ENCODE peak calls at places on chromosomes 2 and 18, in seven cellular contexts. Y, Q, I, A, Z, W and E are unnamed samples.
A peak's percentile ranks its signal among the peaks of the same experiment; 100 is the strongest.

GRCh38 chr2:23414876-23415275 is 29.9 kb downstream of the KLHL29 start:
- DNase-seq in A (no peak), W (no peak), Q (no peak), I (no peak), Y (no peak), Z (peak; percentile 32), E (no peak)

GRCh38 chr2:38601463-38602135 is 1.1 kb downstream of the HNRNPLL start:
- DNase-seq in I (no peak), Y (no peak), A (no peak), W (peak; percentile 37), Z (peak; percentile 56), Q (no peak), E (no peak)

GRCh38 chr2:41741951-41742563 is 305.8 kb upstream of the PKDCC start:
- DNase-seq in Q (no peak), I (no peak), W (no peak), Y (no peak), Z (no peak), A (no peak), E (no peak)

GRCh38 chr2:20916604-20917286 is 93.8 kb upstream of the LDAH start:
- DNase-seq in Y (no peak), I (no peak), Q (peak; percentile 39), Z (no peak), W (no peak), A (peak; percentile 13), E (no peak)

GRCh38 chr2:1203772-1204171 is 209.5 kb upstream of the TPO start:
- DNase-seq in Y (no peak), Z (no peak), A (no peak), W (no peak), I (no peak), Q (no peak), E (no peak)

GRCh38 chr18:79729611-79730010 is 50.0 kb downstream of the CTDP1 start:
- DNase-seq in Q (no peak), I (no peak), A (no peak), Z (no peak), Y (no peak), W (no peak), E (no peak)

GRCh38 chr2:122543815-122544214 is 788.4 kb downstream of the TSN start:
- DNase-seq in I (no peak), W (no peak), Y (no peak), A (peak; percentile 49), Q (no peak), Z (no peak), E (no peak)

GRCh38 chr2:218448934-218449333 is 30.0 kb downstream of the VIL1 start:
- DNase-seq in Z (no peak), Y (no peak), I (no peak), A (peak; percentile 45), Q (no peak), W (no peak), E (peak; percentile 6)

DNA sequence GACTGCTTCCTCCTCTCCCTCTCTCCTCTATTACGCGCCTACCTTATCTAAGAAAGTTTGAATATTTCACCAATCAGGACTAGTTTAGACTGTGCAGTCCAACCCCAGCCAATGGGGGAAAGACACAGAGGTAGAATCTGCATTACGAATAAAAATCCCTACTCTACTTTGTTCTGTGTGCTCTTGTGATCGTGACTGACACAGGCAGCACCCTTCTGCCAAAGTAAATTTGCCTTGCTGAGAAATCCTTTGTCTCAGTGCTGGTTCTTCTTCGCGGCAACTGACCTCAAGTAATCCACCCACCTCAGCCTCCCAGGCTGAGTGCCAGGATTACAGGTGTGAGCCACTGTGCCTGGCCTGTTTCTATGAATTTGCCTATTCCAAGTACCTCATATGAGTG is 8.6 kb upstream of the CDCA7 start:
- DNase-seq in A (peak; percentile 10), W (no peak), Z (peak; percentile 15), Y (no peak), Q (no peak), I (no peak), E (no peak)
- H3K9me3 ChIP-seq in A (peaks cover 6% of the 10 kb centered on the region), W (peaks cover 9% of the 10 kb centered on the region), Z (no peaks in the 10 kb centered on the region), Y (peaks cover 11% of the 10 kb centered on the region), Q (no peaks in the 10 kb centered on the region), I (peaks cover 22% of the 10 kb centered on the region), E (peaks cover 12% of the 10 kb centered on the region)

GRCh38 chr2:37324536-37324785 is 172 bp downstream of the PRKD3 start:
- DNase-seq in Q (peak; percentile 82), Z (peak; percentile 95), A (no peak), I (peak; percentile 84), W (peak; percentile 71), Y (peak; percentile 84), E (no peak)

GRCh38 chr2:37323770-37324535 is 680 bp downstream of the PRKD3 start:
- DNase-seq in W (peak; percentile 47), I (peak; percentile 24), A (peak; percentile 55), Q (peak; percentile 31), Y (peak; percentile 53), Z (no peak), E (no peak)

GRCh38 chr2:37326285-37326684 is 1.7 kb upstream of the PRKD3 start:
- DNase-seq in Z (no peak), Q (peak; percentile 83), W (no peak), A (peak; percentile 72), I (peak; percentile 73), Y (peak; percentile 58), E (peak; percentile 51)

GRCh38 chr2:37325625-37326071 is 1.0 kb upstream of the PRKD3 start:
- DNase-seq in Z (no peak), Y (no peak), Q (no peak), W (no peak), A (no peak), I (no peak), E (no peak)

GRCh38 chr2:37324786-37325624 is at the start of gene PRKD3:
- DNase-seq in A (peak; percentile 60), W (no peak), Z (no peak), Y (peak; percentile 61), Q (peak; percentile 62), I (peak; percentile 43), E (no peak)
- H3K27ac ChIP-seq in A (peak within 1 kb of the TSS; percentile 64), W (peak within 1 kb of the TSS; percentile 84), Z (peak within 1 kb of the TSS; percentile 89), Y (peak within 1 kb of the TSS; percentile 96), Q (peak within 1 kb of the TSS; percentile 94), I (peak within 1 kb of the TSS; percentile 93), E (peak within 1 kb of the TSS; percentile 43)

DNA sequence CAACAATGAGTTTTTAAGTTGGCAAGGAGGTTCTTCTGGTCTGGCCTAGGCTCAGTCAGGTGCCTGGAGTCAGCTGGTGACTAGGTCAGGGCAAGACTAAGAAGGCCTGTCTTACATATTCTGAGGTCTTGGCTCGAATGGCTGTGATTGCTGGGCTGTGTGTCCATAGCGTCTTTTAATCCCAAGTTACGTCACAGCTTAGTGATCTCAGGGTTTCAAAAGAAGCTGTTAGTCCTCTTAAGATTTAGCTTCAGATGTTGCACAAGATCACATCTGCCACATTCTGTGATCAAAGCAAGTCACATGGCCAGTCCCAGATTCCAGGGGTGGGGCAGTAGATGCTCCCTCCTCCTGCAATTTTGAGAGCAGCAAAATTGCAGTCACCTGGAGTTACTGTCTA is 61.3 kb downstream of the PKP4 start:
- DNase-seq in Y (no peak), Z (peak; percentile 9), I (no peak), A (no peak), Q (no peak), W (no peak), E (no peak)
- H3K4me3 ChIP-seq in Y (no peak overlapping the region), Z (no peak overlapping the region), I (no peak overlapping the region), A (no peak overlapping the region), Q (no peak overlapping the region), W (no peak overlapping the region), E (no peak overlapping the region)

GRCh38 chr2:230788554-230789175 is 76.0 kb downstream of the CAB39 start:
- DNase-seq in A (no peak), W (no peak), Z (no peak), Q (no peak), Y (no peak), I (no peak), E (no peak)

GRCh38 chr2:230790981-230791380 is 73.8 kb upstream of the ITM2C start:
- DNase-seq in W (no peak), Y (no peak), Z (no peak), A (no peak), I (no peak), Q (no peak), E (no peak)

GRCh38 chr2:230784840-230785239 is 72.2 kb downstream of the CAB39 start:
- DNase-seq in Y (no peak), W (no peak), A (peak; percentile 70), Z (no peak), Q (no peak), I (no peak), E (no peak)

GRCh38 chr2:230785346-230785745 is 72.7 kb downstream of the CAB39 start:
- DNase-seq in W (no peak), Q (no peak), A (no peak), Y (no peak), Z (no peak), I (no peak), E (no peak)

DNA sequence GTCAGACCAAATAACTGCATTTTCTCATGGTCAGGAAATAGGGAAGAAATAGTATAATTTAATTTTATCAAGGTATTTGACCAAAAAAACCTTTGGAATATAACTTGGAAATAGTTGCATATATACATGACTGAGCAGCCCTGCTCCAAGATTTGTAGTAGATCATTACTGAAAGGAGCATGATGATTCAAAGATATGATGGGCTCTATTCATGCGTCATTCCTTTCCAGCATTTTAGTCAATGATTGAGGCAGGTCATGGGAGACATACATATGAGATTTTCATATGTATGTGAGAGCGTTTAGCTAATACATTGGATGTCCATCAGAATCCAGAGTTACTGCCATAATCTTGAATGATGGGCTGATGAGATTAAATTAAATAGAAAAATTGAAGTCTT is 74.5 kb downstream of the CAB39 start:
- DNase-seq in W (no peak), I (no peak), Q (no peak), Z (no peak), Y (no peak), A (no peak), E (no peak)
- H3K9me3 ChIP-seq in W (peaks cover 63% of the 10 kb centered on the region), I (peaks cover 30% of the 10 kb centered on the region), Q (no peaks in the 10 kb centered on the region), Z (peaks cover 7% of the 10 kb centered on the region), Y (no peaks in the 10 kb centered on the region), A (peaks cover 50% of the 10 kb centered on the region), E (peaks cover 10% of the 10 kb centered on the region)

GRCh38 chr2:134141598-134142340 is 112.1 kb upstream of the MGAT5 start:
- DNase-seq in Q (no peak), I (no peak), Y (no peak), Z (no peak), A (no peak), W (no peak), E (no peak)

GRCh38 chr2:134138115-134138514 is 115.8 kb upstream of the MGAT5 start:
- DNase-seq in Y (no peak), W (no peak), Q (no peak), Z (no peak), I (no peak), A (no peak), E (no peak)

GRCh38 chr2:134139615-134140014 is 114.3 kb upstream of the MGAT5 start:
- DNase-seq in Z (no peak), W (no peak), I (peak; percentile 70), Y (no peak), A (no peak), Q (no peak), E (no peak)

GRCh38 chr2:134142341-134142738 is 111.5 kb upstream of the MGAT5 start:
- DNase-seq in Z (no peak), A (no peak), W (no peak), Y (no peak), Q (no peak), I (no peak), E (no peak)

GRCh38 chr2:134140251-134140661 is 113.6 kb upstream of the MGAT5 start:
- DNase-seq in Z (no peak), W (no peak), Q (no peak), A (peak; percentile 43), I (peak; percentile 28), Y (no peak), E (no peak)
- H3K27ac ChIP-seq in Z (no peak overlapping the region), W (no peak overlapping the region), Q (peak overlapping the region; percentile 43), A (no peak overlapping the region), I (peak overlapping the region; percentile 38), Y (peak overlapping the region; percentile 40), E (no peak overlapping the region)

GRCh38 chr2:32783933-32784332 is 156.1 kb downstream of the TTC27 start:
- DNase-seq in W (no peak), A (no peak), Z (no peak), I (no peak), Y (no peak), Q (no peak), E (no peak)
- H3K4me3 ChIP-seq in W (no peak overlapping the region), A (no peak overlapping the region), Z (no peak overlapping the region), I (no peak overlapping the region), Y (no peak overlapping the region), Q (no peak overlapping the region), E (no peak overlapping the region)